ENCODE peak calls at places on chromosomes 12 and 14, in six cellular contexts. R, G, B, N, M and L are unnamed samples.

GRCh38 chr12:112380663-112381420 is 1.4 kb downstream of the HECTD4 start:
- DNase-seq in R (no peak), G (peak; percentile 63), B (no peak), N (no peak), M (peak; percentile 65), L (no peak)

GRCh38 chr12:118166946-118167345 is 31.0 kb downstream of the PEBP1 start:
- DNase-seq in R (no peak), G (no peak), B (no peak), N (peak; percentile 87), M (no peak), L (no peak)

GRCh38 chr12:122265433-122265832 is 861 bp downstream of the VPS33A start:
- DNase-seq in R (no peak), G (no peak), B (no peak), N (no peak), M (no peak), L (no peak)

GRCh38 chr14:23182372-23183014 is 967 bp downstream of the SLC7A8 start:
- DNase-seq in R (no peak), G (peak; percentile 79), B (no peak), N (no peak), M (no peak), L (no peak)

GRCh38 chr14:104600141-104600643 is 4.4 kb downstream of the TMEM179 start:
- DNase-seq in R (no peak), G (no peak), B (no peak), N (no peak), M (peak; percentile 94), L (no peak)

GRCh38 chr12:46212108-46212982 is 56.5 kb downstream of the SLC38A1 start:
- DNase-seq in R (no peak), G (no peak), B (no peak), N (no peak), M (no peak), L (peak; percentile 17)

GRCh38 chr12:3795096-3795799 is 42.3 kb upstream of the CRACR2A start:
- DNase-seq in R (peak; percentile 19), G (no peak), B (no peak), N (no peak), M (no peak), L (no peak)

GRCh38 chr14:22836301-22837058 is at the start of gene MMP14:
- DNase-seq in R (no peak), G (peak; percentile 60), B (peak; percentile 11), N (no peak), M (peak; percentile 71), L (no peak)

GRCh38 chr12:75750950-75751349 is 239.5 kb upstream of the KRR1 start:
- DNase-seq in R (peak; percentile 54), G (no peak), B (no peak), N (no peak), M (no peak), L (no peak)

GRCh38 chr12:54296393-54297121 is 4.3 kb downstream of the NFE2 start:
- DNase-seq in R (no peak), G (no peak), B (no peak), N (no peak), M (no peak), L (no peak)

GRCh38 chr14:62077676-62078261 is 315.5 kb downstream of the SNAPC1 start:
- DNase-seq in R (no peak), G (no peak), B (no peak), N (peak; percentile 41), M (no peak), L (no peak)

GRCh38 chr12:26628234-26628633 is 204.8 kb downstream of the ITPR2 start:
- DNase-seq in R (no peak), G (no peak), B (no peak), N (no peak), M (no peak), L (no peak)

GRCh38 chr12:119153477-119154434 is 25.0 kb upstream of the HSPB8 start:
- DNase-seq in R (no peak), G (peak; percentile 97), B (peak; percentile 87), N (no peak), M (no peak), L (peak; percentile 12)

GRCh38 chr12:124881123-124881522 is 17.5 kb upstream of the SCARB1 start:
- DNase-seq in R (peak; percentile 80), G (no peak), B (no peak), N (no peak), M (no peak), L (peak; percentile 65)

GRCh38 chr14:100589071-100589759 is 2.0 kb upstream of the BEGAIN start:
- DNase-seq in R (no peak), G (no peak), B (no peak), N (no peak), M (peak; percentile 85), L (no peak)

GRCh38 chr12:49703647-49704137 is 3.5 kb downstream of the FMNL3 start:
- DNase-seq in R (no peak), G (no peak), B (no peak), N (peak; percentile 71), M (no peak), L (peak; percentile 28)

GRCh38 chr14:61132336-61132735 is 148.8 kb downstream of the TMEM30B start:
- DNase-seq in R (no peak), G (no peak), B (no peak), N (no peak), M (no peak), L (no peak)

GRCh38 chr14:61927521-61927920 is 165.3 kb downstream of the SNAPC1 start:
- DNase-seq in R (no peak), G (no peak), B (no peak), N (no peak), M (no peak), L (no peak)

GRCh38 chr12:68446896-68447806 is 115.0 kb upstream of the MDM1 start:
- DNase-seq in R (no peak), G (no peak), B (no peak), N (no peak), M (no peak), L (peak; percentile 29)

GRCh38 chr12:80241576-80242273 is 142.4 kb downstream of the OTOGL start:
- DNase-seq in R (no peak), G (no peak), B (no peak), N (no peak), M (no peak), L (no peak)

GRCh38 chr12:53484686-53485567 is 14.3 kb downstream of the MAP3K12 start:
- DNase-seq in R (no peak), G (no peak), B (no peak), N (no peak), M (no peak), L (no peak)

GRCh38 chr14:64628940-64629403 is 75.3 kb upstream of the PLEKHG3 start:
- DNase-seq in R (no peak), G (no peak), B (no peak), N (no peak), M (peak; percentile 30), L (no peak)

GRCh38 chr14:31154956-31155355 is 52.6 kb downstream of the HECTD1 start:
- DNase-seq in R (no peak), G (no peak), B (no peak), N (no peak), M (no peak), L (no peak)

GRCh38 chr14:32102152-32102787 is 25.2 kb downstream of the ARHGAP5 start:
- DNase-seq in R (no peak), G (no peak), B (no peak), N (peak; percentile 37), M (no peak), L (no peak)

GRCh38 chr14:90451953-90452352 is 55.1 kb downstream of the CALM1 start:
- DNase-seq in R (no peak), G (no peak), B (no peak), N (no peak), M (peak; percentile 46), L (no peak)

GRCh38 chr12:65765436-65765813 is 58.9 kb upstream of the HMGA2 start:
- DNase-seq in R (no peak), G (no peak), B (no peak), N (no peak), M (no peak), L (no peak)

GRCh38 chr14:59919582-59920377 is at the start of gene LRRC9:
- DNase-seq in R (peak; percentile 93), G (peak; percentile 89), B (peak; percentile 17), N (no peak), M (peak; percentile 83), L (peak; percentile 7)

GRCh38 chr12:109722022-109722752 is 8.6 kb downstream of the FAM222A start:
- DNase-seq in R (peak; percentile 63), G (no peak), B (no peak), N (no peak), M (no peak), L (no peak)

GRCh38 chr12:22206111-22206728 is 128.3 kb downstream of the ST8SIA1 start:
- DNase-seq in R (no peak), G (no peak), B (no peak), N (no peak), M (no peak), L (no peak)

DNA sequence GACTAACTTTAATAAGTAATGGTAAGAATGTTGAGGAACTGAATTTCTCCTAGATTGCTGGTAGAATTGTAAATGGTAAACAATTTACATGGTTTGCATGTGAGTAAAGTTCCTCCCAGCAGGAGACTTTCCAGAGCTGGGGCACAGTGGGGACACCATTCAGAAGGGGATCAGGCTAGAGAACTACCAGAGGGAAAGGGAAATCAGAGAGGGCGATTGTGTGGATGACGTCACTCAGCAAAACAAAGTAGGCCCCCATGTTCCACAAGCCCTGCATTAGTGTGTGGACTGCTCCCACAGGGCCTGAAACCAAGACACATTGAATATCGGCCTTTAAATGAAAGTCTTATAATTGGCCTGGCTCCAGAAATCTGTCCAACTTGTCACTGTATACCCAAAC is 9.5 kb downstream of the RNASE11 start:
- DNase-seq in R (no peak), G (peak; percentile 59), B (no peak), N (no peak), M (no peak), L (no peak)
- H3K27ac ChIP-seq in R (no peak overlapping the region), G (peak overlapping the region; percentile 74), B (no peak overlapping the region), N (no peak overlapping the region), M (no peak overlapping the region), L (no peak overlapping the region)

DNA sequence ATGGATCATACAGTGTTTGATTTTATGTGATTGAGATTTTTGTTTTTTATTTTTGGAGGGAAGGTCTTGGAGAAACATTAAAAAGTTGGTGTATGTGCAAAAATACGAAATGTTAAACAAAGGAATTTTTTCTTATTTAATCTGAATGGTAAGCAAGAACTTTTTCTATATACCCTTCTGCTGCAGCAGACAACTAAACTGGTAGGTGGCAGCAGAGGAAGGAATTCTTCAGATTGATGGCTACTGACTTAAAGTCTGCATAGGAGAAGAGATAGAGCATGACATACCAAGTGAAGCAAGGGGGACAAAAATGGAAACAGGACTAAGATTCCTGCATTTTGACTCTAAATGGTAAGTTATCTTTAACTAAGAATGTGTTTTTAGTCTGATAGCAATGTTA is 42.0 kb upstream of the A2ML1 start:
- DNase-seq in R (peak; percentile 16), G (no peak), B (peak; percentile 15), N (no peak), M (peak; percentile 24), L (no peak)
- TF ChIP-seq GABPA in R (no peak), G (no peak), B (no peak), N (no peak), M (no peak), L (no peak)

GRCh38 chr14:68968721-68969120 is 10.4 kb downstream of the ACTN1 start:
- DNase-seq in R (no peak), G (no peak), B (no peak), N (no peak), M (no peak), L (no peak)
- H3K4me3 ChIP-seq in R (no peak overlapping the region), G (no peak overlapping the region), B (no peak overlapping the region), N (no peak overlapping the region), M (no peak overlapping the region), L (no peak overlapping the region)

DNA sequence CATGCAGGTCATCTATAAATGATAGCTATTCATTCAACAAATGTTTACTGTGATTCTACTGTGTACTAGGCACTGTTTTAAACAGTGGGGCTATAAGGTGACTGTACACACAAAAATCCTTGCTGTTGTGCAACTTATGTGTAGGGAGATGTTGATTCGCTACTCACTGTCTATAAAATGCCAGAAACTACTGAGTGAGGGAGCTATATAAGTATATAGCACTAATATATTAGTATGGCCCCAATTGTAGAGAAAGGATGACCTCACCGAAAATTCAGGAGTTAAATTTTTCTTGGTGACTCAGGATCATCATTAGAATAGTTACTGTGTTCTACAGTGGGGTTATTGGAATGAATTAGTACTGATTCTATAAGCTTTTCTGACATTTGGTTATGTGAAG is 117.4 kb downstream of the TGFB3 start:
- DNase-seq in R (no peak), G (no peak), B (no peak), N (no peak), M (no peak), L (no peak)
- H3K27ac ChIP-seq in R (no peak overlapping the region), G (no peak overlapping the region), B (no peak overlapping the region), N (no peak overlapping the region), M (no peak overlapping the region), L (no peak overlapping the region)